ENCODE peak calls at places on chromosome 12, in five cellular contexts. F, C, H, E and M are unnamed samples.
A peak's percentile ranks its signal among the peaks of the same experiment; 100 is the strongest.

GRCh38 chr12:52235001-52235760 is 2.1 kb downstream of the KRT7 start:
- DNase-seq in F (no peak), C (no peak), E (peak; percentile 7), H (peak; percentile 56), M (no peak)

GRCh38 chr12:120169946-120170345 is 24.6 kb downstream of the GCN1 start:
- DNase-seq in F (no peak), H (no peak), E (no peak), C (no peak), M (no peak)

GRCh38 chr12:87127272-87127671 is 871.1 kb upstream of the MGAT4C start:
- DNase-seq in E (no peak), H (no peak), F (peak; percentile 61), C (no peak), M (no peak)

GRCh38 chr12:67854351-67854750 is 134.9 kb upstream of the IFNG-AS1 start:
- DNase-seq in C (no peak), F (no peak), E (no peak), H (no peak), M (no peak)

GRCh38 chr12:106442575-106442974 is 85.0 kb downstream of the POLR3B start:
- DNase-seq in C (no peak), F (no peak), H (no peak), E (no peak), M (no peak)

GRCh38 chr12:7099290-7099996 is 7.2 kb upstream of the C1R start:
- DNase-seq in H (no peak), C (no peak), F (no peak), E (no peak), M (no peak)

GRCh38 chr12:56257491-56258067 is 605 bp downstream of the ANKRD52 start:
- DNase-seq in H (peak; percentile 23), E (no peak), F (peak; percentile 11), C (peak; percentile 45), M (no peak)

GRCh38 chr12:31732926-31733548 is 4.2 kb upstream of the AMN1 start:
- DNase-seq in F (peak; percentile 83), E (no peak), C (peak; percentile 91), H (no peak), M (no peak)

GRCh38 chr12:8822298-8822697 is at the start of gene A2ML1:
- DNase-seq in C (no peak), E (no peak), H (no peak), F (no peak), M (no peak)

GRCh38 chr12:41684997-41685396 is 459.7 kb downstream of the GXYLT1 start:
- DNase-seq in C (no peak), E (no peak), F (no peak), H (no peak), M (no peak)

GRCh38 chr12:14937689-14938088 is 648 bp downstream of the ERP27 start:
- DNase-seq in F (no peak), C (no peak), E (no peak), H (no peak), M (no peak)

GRCh38 chr12:65779091-65779642 is 45.1 kb upstream of the HMGA2 start:
- DNase-seq in H (no peak), F (peak; percentile 61), E (no peak), C (peak; percentile 51), M (no peak)

GRCh38 chr12:117452071-117452470 is 90.6 kb upstream of the NOS1 start:
- DNase-seq in H (no peak), F (no peak), C (peak; percentile 41), E (no peak), M (no peak)

GRCh38 chr12:117444781-117445180 is 83.4 kb upstream of the NOS1 start:
- DNase-seq in F (no peak), C (no peak), E (no peak), H (no peak), M (no peak)

GRCh38 chr12:117450186-117450585 is 88.8 kb upstream of the NOS1 start:
- DNase-seq in E (no peak), F (no peak), C (no peak), H (no peak), M (no peak)

GRCh38 chr12:117447665-117448366 is 86.4 kb upstream of the NOS1 start:
- DNase-seq in H (no peak), C (no peak), E (no peak), F (no peak), M (no peak)
- TF ChIP-seq POLR2A in H (no peak), C (no peak), E (no peak), F (no peak), M (no peak)

GRCh38 chr12:12715459-12716150 is 1.6 kb upstream of the CDKN1B start:
- DNase-seq in H (no peak), E (no peak), C (peak; percentile 73), F (no peak), M (no peak)

GRCh38 chr12:12717586-12718381 is 616 bp downstream of the CDKN1B start:
- DNase-seq in H (peak; percentile 34), C (peak; percentile 32), E (no peak), F (no peak), M (no peak)

GRCh38 chr12:12716151-12716844 is 870 bp upstream of the CDKN1B start:
- DNase-seq in F (peak; percentile 31), C (peak; percentile 93), E (no peak), H (peak; percentile 42), M (no peak)

GRCh38 chr12:12718382-12718761 is 1.2 kb downstream of the CDKN1B start:
- DNase-seq in H (no peak), F (no peak), C (no peak), E (no peak), M (no peak)

DNA sequence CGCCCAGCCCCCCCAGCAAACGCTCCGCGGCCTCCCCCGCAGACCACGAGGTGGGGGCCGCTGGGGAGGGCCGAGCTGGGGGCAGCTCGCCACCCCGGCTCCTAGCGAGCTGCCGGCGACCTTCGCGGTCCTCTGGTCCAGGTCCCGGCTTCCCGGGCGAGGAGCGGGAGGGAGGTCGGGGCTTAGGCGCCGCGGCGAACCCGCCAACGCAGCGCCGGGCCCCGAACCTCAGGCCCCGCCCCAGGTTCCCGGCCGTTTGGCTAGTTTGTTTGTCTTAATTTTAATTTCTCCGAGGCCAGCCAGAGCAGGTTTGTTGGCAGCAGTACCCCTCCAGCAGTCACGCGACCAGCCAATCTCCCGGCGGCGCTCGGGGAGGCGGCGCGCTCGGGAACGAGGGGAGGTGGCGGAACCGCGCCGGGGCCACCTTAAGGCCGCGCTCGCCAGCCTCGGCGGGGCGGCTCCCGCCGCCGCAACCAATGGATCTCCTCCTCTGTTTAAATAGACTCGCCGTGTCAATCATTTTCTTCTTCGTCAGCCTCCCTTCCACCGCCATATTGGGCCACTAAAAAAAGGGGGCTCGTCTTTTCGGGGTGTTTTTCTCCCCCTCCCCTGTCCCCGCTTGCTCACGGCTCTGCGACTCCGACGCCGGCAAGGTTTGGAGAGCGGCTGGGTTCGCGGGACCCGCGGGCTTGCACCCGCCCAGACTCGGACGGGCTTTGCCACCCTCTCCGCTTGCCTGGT is at the start of gene CDKN1B:
- DNase-seq in F (peak; percentile 94), E (peak; percentile 69), H (peak; percentile 93), C (peak; percentile 98), M (peak; percentile 76)
- TF ChIP-seq POLR2A in F (peak; percentile 78), E (peak; percentile 81), H (peak; percentile 93), C (peak; percentile 79), M (peak; percentile 67)

DNA sequence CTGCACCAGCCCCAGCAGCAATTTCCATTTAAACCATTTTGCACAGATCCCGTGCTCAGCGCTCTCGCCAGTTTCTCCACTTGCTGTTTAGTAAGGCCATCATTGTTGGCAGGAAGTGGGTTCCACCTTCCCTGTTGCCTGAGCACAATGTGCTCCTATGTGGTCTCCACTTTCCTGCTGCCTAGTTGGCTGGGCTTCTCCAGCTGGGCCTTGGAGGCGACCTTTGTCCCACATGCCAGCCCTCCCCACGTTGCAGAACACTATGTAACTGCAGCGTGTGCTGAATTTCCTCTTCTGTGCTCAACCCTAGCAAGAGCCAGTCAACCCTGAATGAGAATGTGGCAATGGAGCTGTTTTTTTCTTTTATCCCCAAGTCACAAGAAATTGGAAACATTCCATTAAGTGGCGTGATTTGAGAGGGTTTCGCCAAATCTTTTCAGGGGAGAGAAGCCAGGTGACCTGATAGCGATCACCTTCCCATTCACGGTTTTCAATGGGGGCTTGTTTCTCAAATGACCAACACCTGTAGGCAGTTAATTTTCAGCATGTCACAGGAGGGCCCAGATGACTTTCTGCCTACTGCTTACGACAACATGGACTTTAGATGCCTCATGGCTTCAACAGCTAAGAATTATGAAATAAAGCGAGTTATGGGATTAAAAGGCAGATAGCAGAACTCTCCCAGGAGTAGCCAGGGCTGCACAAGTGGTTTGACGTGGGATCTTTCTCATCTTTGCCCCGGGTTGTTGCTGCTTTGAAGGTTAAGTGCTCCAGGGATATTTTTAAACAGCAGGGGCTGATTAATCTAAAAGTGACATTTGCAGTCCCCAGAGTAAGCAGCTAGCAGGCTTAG is at the start of gene ACACB:
- DNase-seq in F (no peak), H (peak; percentile 96), C (no peak), E (no peak), M (no peak)
- TF ChIP-seq POLR2A in F (no peak), H (peak; percentile 67), C (no peak), E (no peak), M (no peak)

GRCh38 chr12:105235299-105235746 is 651 bp downstream of the APPL2 start:
- DNase-seq in E (no peak), C (peak; percentile 50), H (no peak), F (peak; percentile 26), M (no peak)

GRCh38 chr12:105237671-105238070 is 1.7 kb upstream of the APPL2 start:
- DNase-seq in H (no peak), E (no peak), F (no peak), C (no peak), M (no peak)

GRCh38 chr12:105234197-105234596 is 1.8 kb downstream of the APPL2 start:
- DNase-seq in C (peak; percentile 6), E (no peak), H (no peak), F (no peak), M (no peak)

GRCh38 chr12:105233045-105233905 is 2.7 kb downstream of the APPL2 start:
- DNase-seq in C (no peak), F (no peak), H (no peak), E (no peak), M (no peak)

DNA sequence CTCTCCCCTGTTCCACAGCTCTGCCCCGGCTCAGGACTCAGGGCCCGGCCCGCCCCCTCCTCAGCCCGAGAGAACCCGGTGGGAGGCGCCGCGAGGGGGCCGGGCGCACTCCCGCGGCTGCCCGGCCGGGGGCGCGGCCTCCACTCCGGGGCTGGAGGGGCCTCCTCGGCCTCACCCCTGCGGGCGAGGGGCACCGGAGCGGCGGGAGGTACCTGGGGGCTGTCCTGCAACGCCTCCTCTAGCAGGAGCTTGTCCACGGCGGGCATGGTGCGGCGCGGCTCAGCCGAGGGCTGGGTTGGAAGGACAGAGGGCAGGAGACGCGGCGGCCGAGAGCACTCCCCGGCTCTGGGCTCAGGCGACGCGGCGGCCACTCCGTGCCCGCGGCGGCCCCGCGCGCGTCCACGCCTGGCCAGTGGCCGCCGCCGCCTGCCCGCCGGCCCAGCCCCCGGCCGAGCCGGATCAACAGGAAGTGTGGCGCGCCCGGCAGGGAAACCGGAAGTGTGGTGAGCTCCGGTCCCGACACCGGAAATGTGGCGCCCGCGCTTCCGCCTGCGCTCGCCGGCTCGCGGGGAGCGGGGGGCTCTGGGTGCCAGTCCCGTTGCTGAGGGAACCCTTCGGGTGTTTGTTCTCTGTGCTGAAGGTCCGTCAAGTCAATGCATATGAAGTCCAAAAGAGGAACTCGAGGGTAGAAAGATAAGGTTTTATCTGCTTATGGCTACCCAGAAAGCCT is at the start of gene APPL2:
- DNase-seq in F (peak; percentile 87), H (peak; percentile 90), C (peak; percentile 87), E (peak; percentile 92), M (peak; percentile 92)
- TF ChIP-seq POLR2A in F (peak; percentile 79), H (peak; percentile 92), C (peak; percentile 87), E (peak; percentile 66), M (peak; percentile 75)

GRCh38 chr12:19129486-19130223 is at the start of gene PLEKHA5:
- DNase-seq in E (peak; percentile 20), C (peak; percentile 31), F (peak; percentile 64), H (peak; percentile 78), M (peak; percentile 16)
- TF ChIP-seq POLR2A in E (no peak), C (peak; percentile 16), F (no peak), H (peak; percentile 75), M (no peak)